ENCODE peak calls at places on chromosomes 2 and 18, in six cellular contexts. F, K, U, I, N and Y are unnamed samples. For H3K27me3, the result is how much of the 10 kb centered on the place peaks cover.

GRCh38 chr2:161486111-161486510 is 70.0 kb downstream of the TBR1 start:
- DNase-seq in F (peak), K (no peak), U (no peak), I (no peak), N (no peak), Y (no peak)

GRCh38 chr18:49626842-49627360 is 65.0 kb downstream of the LIPG start:
- DNase-seq in F (no peak), K (no peak), U (no peak), I (no peak), N (no peak), Y (no peak)

GRCh38 chr2:154827286-154827685 is 128.8 kb downstream of the KCNJ3 start:
- DNase-seq in F (no peak), K (no peak), U (no peak), I (no peak), N (no peak), Y (no peak)

GRCh38 chr2:37198681-37199065 is 2.4 kb downstream of the CEBPZOS start:
- DNase-seq in F (no peak), K (no peak), U (no peak), I (no peak), N (no peak), Y (no peak)

GRCh38 chr2:196201229-196201998 is 30.0 kb upstream of the STK17B start:
- DNase-seq in F (no peak), K (no peak), U (no peak), I (no peak), N (no peak), Y (no peak)

GRCh38 chr2:43467889-43468288 is 127.9 kb downstream of the THADA start:
- DNase-seq in F (peak), K (no peak), U (no peak), I (no peak), N (no peak), Y (no peak)

GRCh38 chr18:61732854-61733253 is 160.0 kb downstream of the RNF152 start:
- DNase-seq in F (no peak), K (peak), U (no peak), I (no peak), N (no peak), Y (no peak)

GRCh38 chr18:57231846-57232245 is 85.0 kb downstream of the BOD1L2 start:
- DNase-seq in F (no peak), K (no peak), U (no peak), I (no peak), N (no peak), Y (no peak)

GRCh38 chr18:8601277-8602032 is 7.8 kb upstream of the RAB12 start:
- DNase-seq in F (peak), K (peak), U (no peak), I (no peak), N (no peak), Y (no peak)

GRCh38 chr2:1787799-1788477 is 43.6 kb upstream of the PXDN start:
- DNase-seq in F (no peak), K (no peak), U (no peak), I (peak), N (no peak), Y (no peak)

GRCh38 chr2:29068513-29068912 is 5.8 kb downstream of the PCARE start:
- DNase-seq in F (no peak), K (no peak), U (no peak), I (no peak), N (no peak), Y (no peak)

GRCh38 chr18:62525611-62526010 is 2.8 kb downstream of the ZCCHC2 start:
- DNase-seq in F (no peak), K (no peak), U (no peak), I (no peak), N (no peak), Y (no peak)

GRCh38 chr2:147177449-147177848 is 667.4 kb upstream of the ACVR2A start:
- DNase-seq in F (peak), K (peak), U (no peak), I (no peak), N (no peak), Y (no peak)

GRCh38 chr18:54453996-54454395 is 96.3 kb downstream of the C18orf54 start:
- DNase-seq in F (no peak), K (no peak), U (no peak), I (no peak), N (no peak), Y (no peak)

GRCh38 chr2:45672138-45672537 is 20.7 kb downstream of the PRKCE start:
- DNase-seq in F (no peak), K (no peak), U (no peak), I (no peak), N (no peak), Y (no peak)

GRCh38 chr2:27212626-27213471 is 781 bp upstream of the SLC5A6 start:
- DNase-seq in F (peak), K (peak), U (no peak), I (peak), N (no peak), Y (peak)

GRCh38 chr2:84741182-84741822 is 139.6 kb downstream of the TRABD2A start:
- DNase-seq in F (peak), K (peak), U (peak), I (no peak), N (peak), Y (peak)

GRCh38 chr2:190640124-190640523 is 8.8 kb upstream of the NAB1 start:
- DNase-seq in F (no peak), K (peak), U (no peak), I (no peak), N (no peak), Y (no peak)

GRCh38 chr2:131673400-131674173 is 145.9 kb downstream of the CCDC74A start:
- DNase-seq in F (peak), K (peak), U (peak), I (peak), N (peak), Y (peak)

GRCh38 chr18:39167990-39168389 is 1602.4 kb upstream of the CELF4 start:
- DNase-seq in F (no peak), K (no peak), U (no peak), I (no peak), N (no peak), Y (no peak)

GRCh38 chr2:29528891-29529520 is 392.4 kb downstream of the ALK start:
- DNase-seq in F (peak), K (peak), U (peak), I (no peak), N (no peak), Y (peak)

GRCh38 chr2:63977904-63978303 is 41.3 kb downstream of the VPS54 start:
- DNase-seq in F (no peak), K (no peak), U (no peak), I (no peak), N (no peak), Y (no peak)

GRCh38 chr2:108589372-108589771 is 55.1 kb downstream of the LIMS1 start:
- DNase-seq in F (no peak), K (no peak), U (no peak), I (no peak), N (no peak), Y (no peak)

GRCh38 chr2:108588070-108588668 is 53.9 kb downstream of the LIMS1 start:
- DNase-seq in F (peak), K (peak), U (peak), I (no peak), N (no peak), Y (no peak)

GRCh38 chr2:108586116-108586515 is 51.8 kb downstream of the LIMS1 start:
- DNase-seq in F (peak), K (no peak), U (no peak), I (no peak), N (no peak), Y (no peak)

GRCh38 chr2:108586631-108587030 is 52.4 kb downstream of the LIMS1 start:
- DNase-seq in F (no peak), K (no peak), U (no peak), I (no peak), N (no peak), Y (no peak)

GRCh38 chr2:108587621-108588020 is 53.4 kb downstream of the LIMS1 start:
- DNase-seq in F (peak), K (peak), U (no peak), I (peak), N (no peak), Y (no peak)
- H3K27ac ChIP-seq in F (no peak), K (peak), U (peak), I (peak), N (no peak), Y (no peak)

GRCh38 chr18:36264283-36264682 is 33.2 kb upstream of the FHOD3 start:
- DNase-seq in F (no peak), K (no peak), U (no peak), I (no peak), N (no peak), Y (no peak)
- H3K27me3 ChIP-seq in F (under half), K (under half), U (under half), I (under half), N (under half), Y (under half)

GRCh38 chr2:239275871-239276812 is 124.7 kb downstream of the HDAC4 start:
- DNase-seq in F (peak), K (peak), U (peak), I (peak), N (peak), Y (peak)

GRCh38 chr2:239277401-239278085 is 123.3 kb downstream of the HDAC4 start:
- DNase-seq in F (no peak), K (no peak), U (peak), I (peak), N (peak), Y (no peak)

GRCh38 chr2:239275037-239275685 is 125.7 kb downstream of the HDAC4 start:
- DNase-seq in F (peak), K (peak), U (peak), I (peak), N (no peak), Y (no peak)

GRCh38 chr2:239278361-239278760 is 122.5 kb downstream of the HDAC4 start:
- DNase-seq in F (no peak), K (no peak), U (no peak), I (peak), N (no peak), Y (no peak)

DNA sequence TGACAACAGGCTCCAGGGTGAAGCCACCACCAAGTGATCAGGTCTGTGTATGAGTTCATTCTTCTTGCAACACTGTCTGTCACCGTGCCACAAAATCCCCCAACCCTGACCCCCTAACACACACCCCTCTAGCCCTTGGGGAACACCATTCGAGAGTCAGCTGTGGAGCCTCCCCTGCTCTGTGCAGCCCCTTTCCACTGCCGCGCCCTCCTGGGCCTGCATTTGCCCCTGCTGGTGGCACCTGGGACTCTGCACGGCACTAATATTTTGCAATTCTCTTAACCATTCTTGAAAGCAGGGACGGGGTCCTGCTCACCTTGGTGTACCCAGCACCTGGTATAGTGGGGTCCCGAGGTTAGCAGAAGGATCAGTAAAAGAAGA is 124.0 kb downstream of the HDAC4 start:
- DNase-seq in F (no peak), K (no peak), U (peak), I (no peak), N (peak), Y (peak)
- TF ChIP-seq CTCF in F (no peak), K (peak), U (no peak), I (no peak), N (peak), Y (no peak)

DNA sequence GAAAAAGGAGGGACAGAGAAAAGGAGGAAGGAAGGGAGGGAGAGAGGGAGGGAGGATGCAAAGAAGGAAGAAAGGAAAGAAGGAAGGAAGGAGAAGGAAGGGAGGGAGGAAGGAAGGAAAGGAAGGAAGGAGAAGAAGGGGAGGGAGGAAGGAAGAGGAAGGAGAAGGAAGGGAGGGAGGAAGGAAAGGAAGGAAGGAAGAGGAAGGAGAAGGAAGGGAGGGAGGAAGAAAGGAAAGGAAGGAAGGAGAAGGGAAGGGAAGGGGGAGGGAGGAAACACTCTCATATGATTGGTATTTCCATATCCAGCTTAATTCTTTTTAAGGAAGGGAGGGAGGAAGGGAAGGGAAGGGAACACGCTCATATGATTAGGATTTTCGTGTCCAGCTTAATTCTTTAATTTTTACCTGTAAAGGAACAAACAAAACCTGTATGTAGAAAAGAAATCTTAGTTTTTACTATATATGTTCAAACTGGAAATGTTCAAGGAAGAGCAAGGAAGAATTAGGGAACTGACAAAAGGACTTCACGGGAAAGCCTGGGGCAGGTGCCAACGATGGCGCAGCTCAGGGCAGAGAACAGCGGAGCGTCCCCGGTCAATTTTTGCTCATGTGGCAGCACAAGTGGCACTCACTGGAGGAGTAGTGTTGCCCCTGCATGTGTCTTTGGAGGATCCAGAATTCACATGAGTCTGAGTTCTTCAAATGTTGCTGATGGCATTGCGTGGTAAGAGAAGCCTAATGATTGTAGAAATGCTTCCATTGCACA is 228.6 kb downstream of the ZNF516 start:
- DNase-seq in F (no peak), K (no peak), U (no peak), I (no peak), N (no peak), Y (no peak)
- H3K27ac ChIP-seq in F (peak), K (no peak), U (no peak), I (peak), N (no peak), Y (no peak)